ENCODE peak calls at places on chromosome 22, in six cellular contexts. M is tibial nerve, V is suprapubic skin, X is ovary, Y is stomach, T is spleen. S is an unnamed sample.
A peak's percentile ranks its signal among the peaks of the same experiment; 100 is the strongest.

GRCh38 chr22:29719894-29720645 is at the start of gene CABP7:
- DNase-seq in M (no peak), V (no peak), X (no peak), Y (no peak), T (no peak), S (no peak)

GRCh38 chr22:19317865-19318264 is 26.3 kb upstream of the CLTCL1 start:
- DNase-seq in M (no peak), V (no peak), X (no peak), Y (no peak), T (no peak), S (no peak)

GRCh38 chr22:46079861-46080821 is 70.2 kb upstream of the PPARA start:
- DNase-seq in M (peak; percentile 81), V (peak; percentile 87), X (no peak), Y (peak; percentile 67), T (peak; percentile 78), S (peak; percentile 79)

GRCh38 chr22:20946080-20946986 is 20.7 kb upstream of the AIFM3 start:
- DNase-seq in M (no peak), V (no peak), X (no peak), Y (no peak), T (no peak), S (no peak)

GRCh38 chr22:27307545-27308279 is 493.8 kb downstream of the MN1 start:
- DNase-seq in M (no peak), V (no peak), X (no peak), Y (no peak), T (no peak), S (no peak)

GRCh38 chr22:47796128-47796908 is 1033.9 kb downstream of the TBC1D22A start:
- DNase-seq in M (no peak), V (no peak), X (no peak), Y (no peak), T (peak; percentile 43), S (no peak)

GRCh38 chr22:46748948-46749681 is 11.1 kb upstream of the CERK start:
- DNase-seq in M (no peak), V (no peak), X (no peak), Y (no peak), T (peak; percentile 88), S (no peak)

GRCh38 chr22:17369553-17370035 is 334 bp downstream of the CECR2 start:
- DNase-seq in M (no peak), V (no peak), X (peak; percentile 48), Y (no peak), T (peak; percentile 82), S (no peak)

GRCh38 chr22:47593911-47594311 is 831.5 kb downstream of the TBC1D22A start:
- DNase-seq in M (no peak), V (no peak), X (no peak), Y (peak; percentile 20), T (no peak), S (no peak)

GRCh38 chr22:47061226-47061625 is 298.8 kb downstream of the TBC1D22A start:
- DNase-seq in M (no peak), V (no peak), X (no peak), Y (no peak), T (peak; percentile 54), S (no peak)

GRCh38 chr22:28019360-28019759 is 100.3 kb upstream of the PITPNB start:
- DNase-seq in M (no peak), V (peak; percentile 51), X (peak; percentile 26), Y (peak; percentile 20), T (peak; percentile 65), S (no peak)

GRCh38 chr22:33028191-33028700 is 29.9 kb downstream of the SYN3 start:
- DNase-seq in M (no peak), V (no peak), X (no peak), Y (no peak), T (no peak), S (no peak)

GRCh38 chr22:19965771-19966709 is 24.4 kb upstream of the TXNRD2 start:
- DNase-seq in M (no peak), V (no peak), X (no peak), Y (no peak), T (no peak), S (no peak)

GRCh38 chr22:40624770-40625169 is 11.7 kb downstream of the MRTFA start:
- DNase-seq in M (no peak), V (no peak), X (no peak), Y (no peak), T (no peak), S (no peak)

GRCh38 chr22:40616578-40616977 is 19.9 kb downstream of the MRTFA start:
- DNase-seq in M (no peak), V (no peak), X (no peak), Y (no peak), T (no peak), S (no peak)

GRCh38 chr22:40618400-40618799 is 18.1 kb downstream of the MRTFA start:
- DNase-seq in M (no peak), V (no peak), X (no peak), Y (no peak), T (no peak), S (no peak)

GRCh38 chr22:40620464-40621046 is 16.0 kb downstream of the MRTFA start:
- DNase-seq in M (no peak), V (no peak), X (no peak), Y (no peak), T (no peak), S (no peak)

GRCh38 chr22:40621309-40622151 is 15.0 kb downstream of the MRTFA start:
- DNase-seq in M (no peak), V (no peak), X (no peak), Y (no peak), T (no peak), S (no peak)
- TF ChIP-seq POLR2A in M (no peak), V (no peak), X (no peak), Y (no peak), T (no peak), S (no peak)

GRCh38 chr22:38201718-38202436 is at the start of gene MAFF:
- DNase-seq in M (peak; percentile 96), V (peak; percentile 97), X (peak; percentile 98), Y (peak; percentile 98), T (peak; percentile 97), S (peak; percentile 98)

GRCh38 chr22:38203090-38203810 is 1.5 kb downstream of the MAFF start:
- DNase-seq in M (no peak), V (peak; percentile 80), X (peak; percentile 71), Y (peak; percentile 85), T (peak; percentile 89), S (peak; percentile 78)

GRCh38 chr22:38201371-38201717 is 450 bp upstream of the MAFF start:
- DNase-seq in M (no peak), V (peak; percentile 72), X (no peak), Y (no peak), T (no peak), S (no peak)

GRCh38 chr22:38203855-38204497 is 2.2 kb downstream of the MAFF start:
- DNase-seq in M (no peak), V (peak; percentile 65), X (no peak), Y (no peak), T (no peak), S (no peak)

DNA sequence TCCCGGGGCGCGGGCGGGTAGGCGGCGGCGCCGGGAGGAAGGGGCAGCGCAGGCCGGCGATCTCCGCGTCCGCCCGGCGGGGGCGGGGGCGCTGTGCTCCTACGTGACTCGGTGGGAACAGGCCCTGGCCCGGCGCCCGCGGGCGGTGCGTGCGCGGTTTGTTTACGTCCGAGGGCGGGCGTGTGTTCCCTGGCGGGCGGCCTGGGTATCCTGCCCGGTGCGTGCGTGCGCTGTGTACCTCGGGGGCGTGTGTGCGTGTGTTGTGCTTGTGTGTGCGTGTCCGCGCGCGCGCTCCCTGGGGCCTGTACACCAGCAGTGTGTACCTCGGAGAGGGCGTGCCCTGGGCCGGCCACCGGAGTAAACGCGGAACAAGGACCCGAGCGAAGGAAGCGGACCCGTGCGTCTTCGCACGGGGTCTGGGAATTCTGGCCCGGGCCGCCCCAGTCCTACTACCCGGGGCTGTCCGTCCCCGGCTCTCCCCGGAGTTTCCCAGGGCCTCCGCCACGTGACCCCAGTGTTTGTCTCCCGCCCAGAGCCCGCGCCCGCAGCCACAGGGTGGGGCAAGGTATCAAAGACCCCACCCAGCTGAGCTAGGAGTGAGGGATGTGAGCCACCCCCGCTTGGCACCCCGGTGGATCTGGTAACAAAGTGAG is 769 bp downstream of the MAFF start:
- DNase-seq in M (peak; percentile 88), V (peak; percentile 95), X (peak; percentile 97), Y (peak; percentile 94), T (peak; percentile 93), S (peak; percentile 93)
- H3K27ac ChIP-seq in M (peak overlapping the region; percentile 100), V (peak overlapping the region; percentile 100), X (peak overlapping the region; percentile 99), Y (peak overlapping the region; percentile 98), T (peak overlapping the region; percentile 90), S (peak overlapping the region; percentile 96)

DNA sequence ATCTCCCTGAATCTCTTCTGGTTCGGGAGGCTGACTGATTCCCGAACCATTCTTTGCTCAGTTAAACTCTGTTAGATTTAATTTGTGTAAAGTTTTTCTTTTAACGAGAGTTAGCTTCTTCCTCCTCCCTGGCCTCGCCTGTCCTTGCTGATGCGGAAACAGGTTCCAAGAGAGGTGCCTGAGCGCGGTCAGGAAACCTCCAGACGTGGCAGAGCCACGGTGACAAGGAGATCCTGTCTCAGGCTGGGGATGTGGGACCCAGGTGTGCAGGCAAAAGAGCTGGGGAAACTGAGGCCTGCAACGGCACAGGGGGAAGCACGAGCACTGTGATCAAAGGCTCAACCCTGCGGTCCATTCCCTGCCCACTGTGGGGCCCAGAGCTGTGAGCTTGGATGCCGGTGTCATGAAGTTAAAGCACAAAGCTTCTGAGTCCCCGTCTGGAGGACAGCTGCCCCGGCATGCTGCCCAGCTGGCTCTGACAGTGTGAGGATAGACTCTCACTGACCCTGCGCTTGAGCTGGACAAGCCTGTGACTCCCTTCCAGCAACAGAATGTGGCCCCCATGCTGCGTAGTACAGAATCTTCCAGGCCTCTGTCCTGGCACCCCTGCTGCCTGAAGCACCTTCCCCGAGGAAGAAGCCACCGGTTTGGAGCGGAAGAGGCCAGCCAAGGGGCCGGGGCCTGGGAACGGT is 960.6 kb downstream of the BRD1 start:
- DNase-seq in M (no peak), V (peak; percentile 43), X (no peak), Y (no peak), T (peak; percentile 61), S (no peak)
- H3K27me3 ChIP-seq in M (no peaks in the 10 kb centered on the region), V (peaks cover 36% of the 10 kb centered on the region), X (no peaks in the 10 kb centered on the region), Y (no peaks in the 10 kb centered on the region), T (no peaks in the 10 kb centered on the region), S (no peaks in the 10 kb centered on the region)

GRCh38 chr22:49146511-49146910 is 681.2 kb downstream of the BRD1 start:
- DNase-seq in M (no peak), V (no peak), X (no peak), Y (no peak), T (no peak), S (no peak)
- TF ChIP-seq POLR2A in M (no peak), V (no peak), X (no peak), Y (no peak), T (no peak), S (no peak)

GRCh38 chr22:38655532-38656255 is 498 bp downstream of the FAM227A start:
- DNase-seq in M (no peak), V (peak; percentile 67), X (no peak), Y (no peak), T (no peak), S (no peak)
- H3K27ac ChIP-seq in M (peak overlapping the region; percentile 77), V (peak overlapping the region; percentile 89), X (peak overlapping the region; percentile 88), Y (peak overlapping the region; percentile 91), T (peak overlapping the region; percentile 88), S (peak overlapping the region; percentile 93)

GRCh38 chr22:36253523-36254490 is 874 bp downstream of the APOL1 start:
- DNase-seq in M (no peak), V (no peak), X (peak; percentile 47), Y (peak; percentile 68), T (no peak), S (peak; percentile 33)

GRCh38 chr22:36257948-36258674 is 5.2 kb downstream of the APOL1 start:
- DNase-seq in M (no peak), V (peak; percentile 53), X (no peak), Y (no peak), T (no peak), S (no peak)

GRCh38 chr22:36258750-36259619 is 6.1 kb downstream of the APOL1 start:
- DNase-seq in M (no peak), V (peak; percentile 61), X (peak; percentile 68), Y (no peak), T (no peak), S (no peak)

GRCh38 chr22:36257308-36257707 is 4.4 kb downstream of the APOL1 start:
- DNase-seq in M (no peak), V (peak; percentile 53), X (peak; percentile 23), Y (no peak), T (no peak), S (no peak)

GRCh38 chr22:36256474-36256873 is 3.5 kb downstream of the APOL1 start:
- DNase-seq in M (no peak), V (peak; percentile 21), X (no peak), Y (no peak), T (no peak), S (no peak)
- H3K27me3 ChIP-seq in M (no peaks in the 10 kb centered on the region), V (no peaks in the 10 kb centered on the region), X (no peaks in the 10 kb centered on the region), Y (no peaks in the 10 kb centered on the region), T (no peaks in the 10 kb centered on the region), S (no peaks in the 10 kb centered on the region)